ENCODE peak calls at places on chromosomes 16 and 17, in ten cellular contexts. One of them, this sample, is unnamed.

GRCh38 chr17:58615768-58616659 is 75.8 kb downstream of the TEX14 start:
- DNase-seq in stomach: no peak
- DNase-seq in AG10803: no peak
- DNase-seq in right atrium auricular region: no peak
- DNase-seq in neural progenitor cell: no peak
- DNase-seq in body of pancreas: no peak
- DNase-seq in SJCRH30: no peak
- DNase-seq in H1: no peak
- DNase-seq in GM12865: peak
- DNase-seq in astrocyte of the cerebellum: no peak
- DNase-seq in this sample: no peak

GRCh38 chr16:27346818-27347217 is 33.0 kb downstream of the IL4R start:
- DNase-seq in GM12865: no peak
- DNase-seq in body of pancreas: no peak
- DNase-seq in H1: no peak
- DNase-seq in stomach: no peak
- DNase-seq in right atrium auricular region: no peak
- DNase-seq in SJCRH30: no peak
- DNase-seq in astrocyte of the cerebellum: no peak
- DNase-seq in neural progenitor cell: peak
- DNase-seq in AG10803: no peak
- DNase-seq in this sample: no peak

GRCh38 chr17:59786536-59787319 is 79.3 kb downstream of the VMP1 start:
- DNase-seq in AG10803: peak
- DNase-seq in astrocyte of the cerebellum: peak
- DNase-seq in SJCRH30: peak
- DNase-seq in H1: peak
- DNase-seq in body of pancreas: peak
- DNase-seq in neural progenitor cell: peak
- DNase-seq in stomach: peak
- DNase-seq in GM12865: peak
- DNase-seq in right atrium auricular region: peak
- DNase-seq in this sample: peak

GRCh38 chr16:81567987-81568748 is 123.6 kb downstream of the CMIP start:
- DNase-seq in body of pancreas: no peak
- DNase-seq in GM12865: no peak
- DNase-seq in H1: no peak
- DNase-seq in neural progenitor cell: no peak
- DNase-seq in SJCRH30: no peak
- DNase-seq in astrocyte of the cerebellum: peak
- DNase-seq in AG10803: peak
- DNase-seq in right atrium auricular region: no peak
- DNase-seq in stomach: peak
- DNase-seq in this sample: peak

GRCh38 chr17:30232822-30233427 is 2.6 kb downstream of the SLC6A4 start:
- DNase-seq in neural progenitor cell: no peak
- DNase-seq in H1: no peak
- DNase-seq in stomach: no peak
- DNase-seq in body of pancreas: no peak
- DNase-seq in astrocyte of the cerebellum: no peak
- DNase-seq in right atrium auricular region: no peak
- DNase-seq in GM12865: no peak
- DNase-seq in AG10803: no peak
- DNase-seq in SJCRH30: no peak
- DNase-seq in this sample: no peak

GRCh38 chr16:84461029-84461415 is 43.4 kb downstream of the MEAK7 start:
- DNase-seq in SJCRH30: no peak
- DNase-seq in body of pancreas: no peak
- DNase-seq in right atrium auricular region: no peak
- DNase-seq in AG10803: no peak
- DNase-seq in astrocyte of the cerebellum: no peak
- DNase-seq in H1: no peak
- DNase-seq in GM12865: no peak
- DNase-seq in stomach: peak
- DNase-seq in neural progenitor cell: no peak
- DNase-seq in this sample: no peak

GRCh38 chr17:50688168-50688719 is 19.5 kb downstream of the ANKRD40 start:
- DNase-seq in AG10803: no peak
- DNase-seq in astrocyte of the cerebellum: no peak
- DNase-seq in right atrium auricular region: no peak
- DNase-seq in body of pancreas: no peak
- DNase-seq in GM12865: peak
- DNase-seq in SJCRH30: no peak
- DNase-seq in neural progenitor cell: no peak
- DNase-seq in H1: no peak
- DNase-seq in stomach: no peak
- DNase-seq in this sample: no peak

GRCh38 chr17:43027091-43028032 is 2.3 kb downstream of the RND2 start:
- DNase-seq in astrocyte of the cerebellum: no peak
- DNase-seq in GM12865: no peak
- DNase-seq in body of pancreas: no peak
- DNase-seq in SJCRH30: no peak
- DNase-seq in H1: no peak
- DNase-seq in stomach: no peak
- DNase-seq in AG10803: no peak
- DNase-seq in neural progenitor cell: no peak
- DNase-seq in right atrium auricular region: no peak
- DNase-seq in this sample: no peak

GRCh38 chr17:83071966-83072562 is 7.3 kb upstream of the METRNL start:
- DNase-seq in stomach: no peak
- DNase-seq in body of pancreas: no peak
- DNase-seq in GM12865: no peak
- DNase-seq in neural progenitor cell: no peak
- DNase-seq in right atrium auricular region: no peak
- DNase-seq in SJCRH30: no peak
- DNase-seq in H1: no peak
- DNase-seq in astrocyte of the cerebellum: no peak
- DNase-seq in AG10803: no peak
- DNase-seq in this sample: no peak

GRCh38 chr17:65154770-65155589 is 17.8 kb downstream of the RGS9 start:
- DNase-seq in body of pancreas: no peak
- DNase-seq in right atrium auricular region: no peak
- DNase-seq in AG10803: peak
- DNase-seq in astrocyte of the cerebellum: no peak
- DNase-seq in SJCRH30: no peak
- DNase-seq in stomach: no peak
- DNase-seq in neural progenitor cell: no peak
- DNase-seq in GM12865: peak
- DNase-seq in H1: no peak
- DNase-seq in this sample: peak

GRCh38 chr17:51015145-51015558 is 105.5 kb downstream of the SPAG9 start:
- DNase-seq in H1: no peak
- DNase-seq in stomach: no peak
- DNase-seq in GM12865: peak
- DNase-seq in neural progenitor cell: no peak
- DNase-seq in SJCRH30: no peak
- DNase-seq in AG10803: peak
- DNase-seq in body of pancreas: no peak
- DNase-seq in astrocyte of the cerebellum: peak
- DNase-seq in right atrium auricular region: no peak
- DNase-seq in this sample: no peak

GRCh38 chr17:18258356-18259038 is at the start of gene FLII:
- DNase-seq in body of pancreas: peak
- DNase-seq in right atrium auricular region: no peak
- DNase-seq in SJCRH30: peak
- DNase-seq in neural progenitor cell: peak
- DNase-seq in H1: no peak
- DNase-seq in stomach: peak
- DNase-seq in AG10803: peak
- DNase-seq in GM12865: peak
- DNase-seq in astrocyte of the cerebellum: no peak
- DNase-seq in this sample: peak

GRCh38 chr17:1413281-1413791 is 13.3 kb upstream of the YWHAE start:
- DNase-seq in AG10803: peak
- DNase-seq in H1: no peak
- DNase-seq in right atrium auricular region: peak
- DNase-seq in body of pancreas: peak
- DNase-seq in SJCRH30: peak
- DNase-seq in astrocyte of the cerebellum: peak
- DNase-seq in GM12865: peak
- DNase-seq in neural progenitor cell: no peak
- DNase-seq in stomach: peak
- DNase-seq in this sample: peak

GRCh38 chr17:82047379-82047778 is 4.2 kb downstream of the RFNG start:
- DNase-seq in GM12865: no peak
- DNase-seq in right atrium auricular region: no peak
- DNase-seq in body of pancreas: no peak
- DNase-seq in H1: no peak
- DNase-seq in AG10803: no peak
- DNase-seq in stomach: no peak
- DNase-seq in SJCRH30: no peak
- DNase-seq in neural progenitor cell: no peak
- DNase-seq in astrocyte of the cerebellum: no peak
- DNase-seq in this sample: no peak

GRCh38 chr17:72591500-72592241 is 470.9 kb downstream of the SOX9 start:
- DNase-seq in body of pancreas: no peak
- DNase-seq in astrocyte of the cerebellum: no peak
- DNase-seq in right atrium auricular region: no peak
- DNase-seq in H1: no peak
- DNase-seq in GM12865: no peak
- DNase-seq in stomach: no peak
- DNase-seq in AG10803: no peak
- DNase-seq in neural progenitor cell: peak
- DNase-seq in SJCRH30: no peak
- DNase-seq in this sample: peak

GRCh38 chr17:72592242-72592966 is 471.6 kb downstream of the SOX9 start:
- DNase-seq in right atrium auricular region: no peak
- DNase-seq in GM12865: peak
- DNase-seq in H1: peak
- DNase-seq in neural progenitor cell: peak
- DNase-seq in astrocyte of the cerebellum: no peak
- DNase-seq in stomach: peak
- DNase-seq in SJCRH30: no peak
- DNase-seq in body of pancreas: peak
- DNase-seq in AG10803: peak
- DNase-seq in this sample: peak

GRCh38 chr17:72590382-72590781 is 469.6 kb downstream of the SOX9 start:
- DNase-seq in right atrium auricular region: no peak
- DNase-seq in neural progenitor cell: no peak
- DNase-seq in GM12865: no peak
- DNase-seq in astrocyte of the cerebellum: no peak
- DNase-seq in SJCRH30: no peak
- DNase-seq in stomach: no peak
- DNase-seq in AG10803: peak
- DNase-seq in body of pancreas: no peak
- DNase-seq in H1: no peak
- DNase-seq in this sample: peak

GRCh38 chr17:72592967-72593325 is 472.1 kb downstream of the SOX9 start:
- DNase-seq in stomach: no peak
- DNase-seq in GM12865: no peak
- DNase-seq in body of pancreas: no peak
- DNase-seq in astrocyte of the cerebellum: no peak
- DNase-seq in neural progenitor cell: no peak
- DNase-seq in right atrium auricular region: no peak
- DNase-seq in H1: no peak
- DNase-seq in SJCRH30: no peak
- DNase-seq in AG10803: no peak
- DNase-seq in this sample: no peak

DNA sequence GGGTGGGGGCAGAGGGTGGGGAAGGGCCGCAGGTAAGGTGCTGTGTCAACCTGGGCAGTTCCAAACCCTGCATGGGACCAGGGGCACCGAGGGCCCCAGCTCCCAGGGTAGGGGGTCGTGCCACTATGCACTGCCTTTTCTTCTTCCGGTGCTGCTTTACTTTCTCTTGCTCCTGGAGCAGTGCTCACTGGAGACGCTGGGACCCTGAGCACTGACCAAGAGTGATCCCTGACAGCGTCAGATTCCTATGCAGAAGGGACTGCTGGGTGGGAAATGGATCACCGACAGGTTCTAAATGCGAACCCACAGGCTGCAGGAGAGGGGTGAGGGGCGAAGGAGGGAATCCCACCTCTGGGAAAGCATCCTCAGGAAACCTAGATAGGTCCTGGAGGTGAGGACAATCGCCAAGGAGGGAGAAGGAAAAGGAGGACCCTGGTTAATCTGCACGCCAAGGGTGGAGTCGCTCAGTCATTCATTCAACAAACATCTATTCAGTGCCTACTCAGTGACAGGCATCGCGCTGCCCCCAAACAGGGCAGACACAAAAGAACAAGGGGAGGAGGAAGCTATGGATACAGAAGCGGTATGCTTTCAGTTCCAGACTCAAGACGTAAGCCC is 470.2 kb downstream of the SOX9 start:
- DNase-seq in H1: no peak
- DNase-seq in GM12865: no peak
- DNase-seq in body of pancreas: no peak
- DNase-seq in AG10803: no peak
- DNase-seq in neural progenitor cell: no peak
- DNase-seq in SJCRH30: no peak
- DNase-seq in astrocyte of the cerebellum: no peak
- DNase-seq in stomach: no peak
- DNase-seq in right atrium auricular region: no peak
- DNase-seq in this sample: peak
- H3K4me3 ChIP-seq in H1: peak
- H3K4me3 ChIP-seq in GM12865: peak
- H3K4me3 ChIP-seq in body of pancreas: peak
- H3K4me3 ChIP-seq in AG10803: peak
- H3K4me3 ChIP-seq in neural progenitor cell: peak
- H3K4me3 ChIP-seq in SJCRH30: no peak
- H3K4me3 ChIP-seq in astrocyte of the cerebellum: peak
- H3K4me3 ChIP-seq in stomach: peak
- H3K4me3 ChIP-seq in right atrium auricular region: peak
- H3K4me3 ChIP-seq in this sample: peak

GRCh38 chr16:13631916-13632315 is 288.0 kb upstream of the ERCC4 start:
- DNase-seq in H1: no peak
- DNase-seq in neural progenitor cell: no peak
- DNase-seq in astrocyte of the cerebellum: no peak
- DNase-seq in AG10803: no peak
- DNase-seq in GM12865: no peak
- DNase-seq in SJCRH30: no peak
- DNase-seq in stomach: no peak
- DNase-seq in right atrium auricular region: no peak
- DNase-seq in body of pancreas: no peak
- DNase-seq in this sample: no peak
- H3K4me3 ChIP-seq in H1: no peak
- H3K4me3 ChIP-seq in neural progenitor cell: no peak
- H3K4me3 ChIP-seq in astrocyte of the cerebellum: no peak
- H3K4me3 ChIP-seq in AG10803: no peak
- H3K4me3 ChIP-seq in GM12865: no peak
- H3K4me3 ChIP-seq in SJCRH30: no peak
- H3K4me3 ChIP-seq in stomach: no peak
- H3K4me3 ChIP-seq in right atrium auricular region: no peak
- H3K4me3 ChIP-seq in body of pancreas: no peak
- H3K4me3 ChIP-seq in this sample: no peak

GRCh38 chr17:81039854-81040758 is 5.2 kb downstream of the BAIAP2 start:
- DNase-seq in astrocyte of the cerebellum: no peak
- DNase-seq in AG10803: peak
- DNase-seq in GM12865: no peak
- DNase-seq in neural progenitor cell: no peak
- DNase-seq in SJCRH30: peak
- DNase-seq in right atrium auricular region: no peak
- DNase-seq in body of pancreas: no peak
- DNase-seq in stomach: no peak
- DNase-seq in H1: no peak
- DNase-seq in this sample: peak
- H3K4me3 ChIP-seq in astrocyte of the cerebellum: no peak
- H3K4me3 ChIP-seq in AG10803: peak
- H3K4me3 ChIP-seq in GM12865: no peak
- H3K4me3 ChIP-seq in neural progenitor cell: no peak
- H3K4me3 ChIP-seq in SJCRH30: no peak
- H3K4me3 ChIP-seq in right atrium auricular region: no peak
- H3K4me3 ChIP-seq in body of pancreas: no peak
- H3K4me3 ChIP-seq in stomach: no peak
- H3K4me3 ChIP-seq in H1: no peak
- H3K4me3 ChIP-seq in this sample: no peak

GRCh38 chr17:77440571-77440981 is 299.8 kb downstream of the SEC14L1 start:
- DNase-seq in astrocyte of the cerebellum: no peak
- DNase-seq in H1: no peak
- DNase-seq in stomach: no peak
- DNase-seq in GM12865: peak
- DNase-seq in neural progenitor cell: no peak
- DNase-seq in body of pancreas: no peak
- DNase-seq in SJCRH30: peak
- DNase-seq in AG10803: no peak
- DNase-seq in right atrium auricular region: no peak
- DNase-seq in this sample: no peak
- H3K4me3 ChIP-seq in astrocyte of the cerebellum: no peak
- H3K4me3 ChIP-seq in H1: no peak
- H3K4me3 ChIP-seq in stomach: no peak
- H3K4me3 ChIP-seq in GM12865: peak
- H3K4me3 ChIP-seq in neural progenitor cell: no peak
- H3K4me3 ChIP-seq in body of pancreas: no peak
- H3K4me3 ChIP-seq in SJCRH30: no peak
- H3K4me3 ChIP-seq in AG10803: no peak
- H3K4me3 ChIP-seq in right atrium auricular region: no peak
- H3K4me3 ChIP-seq in this sample: no peak

This sample was measured in small intestine.